ENCODE peak calls at places on chromosomes 16 and 17, in six cellular contexts. K is OCI-LY7, N is PC-3, M is neural progenitor cell, I is MM.1S, P is hepatocyte. L is an unnamed sample.

GRCh38 chr16:11413907-11414595 is 68.8 kb downstream of the RMI2 start:
- DNase-seq in I (no peak), P (no peak), M (no peak), N (no peak), K (no peak), L (no peak)

GRCh38 chr17:2373179-2373578 is 27.7 kb downstream of the MNT start:
- DNase-seq in M (no peak), I (no peak), N (no peak), P (no peak), K (no peak), L (no peak)

GRCh38 chr17:32350662-32351418 is 883 bp downstream of the ZNF207 start:
- DNase-seq in I (peak), P (peak), N (peak), K (peak), M (peak), L (peak)

GRCh38 chr17:20116683-20117309 is 107.6 kb downstream of the SPECC1 start:
- DNase-seq in I (peak), K (peak), N (peak), P (peak), M (peak), L (peak)

GRCh38 chr17:76147211-76148014 is 6.4 kb upstream of the FOXJ1 start:
- DNase-seq in P (no peak), N (peak), I (no peak), M (no peak), K (peak), L (peak)

GRCh38 chr17:81898029-81898866 is 3.8 kb upstream of the NPB start:
- DNase-seq in I (no peak), K (no peak), M (no peak), P (no peak), N (peak), L (no peak)

GRCh38 chr17:3800362-3801042 is 486 bp downstream of the ITGAE start:
- DNase-seq in N (no peak), I (no peak), P (no peak), M (no peak), K (no peak), L (no peak)

GRCh38 chr17:40095944-40096791 is 4.2 kb downstream of the NR1D1 start:
- DNase-seq in M (no peak), P (no peak), N (no peak), K (peak), I (peak), L (no peak)

GRCh38 chr16:86576591-86577313 is 1.6 kb upstream of the FOXL1 start:
- DNase-seq in M (no peak), I (no peak), K (no peak), N (peak), P (no peak), L (peak)

GRCh38 chr16:11260596-11260966 is 4.6 kb upstream of the SOCS1 start:
- DNase-seq in N (no peak), I (no peak), M (no peak), K (no peak), P (no peak), L (peak)

DNA sequence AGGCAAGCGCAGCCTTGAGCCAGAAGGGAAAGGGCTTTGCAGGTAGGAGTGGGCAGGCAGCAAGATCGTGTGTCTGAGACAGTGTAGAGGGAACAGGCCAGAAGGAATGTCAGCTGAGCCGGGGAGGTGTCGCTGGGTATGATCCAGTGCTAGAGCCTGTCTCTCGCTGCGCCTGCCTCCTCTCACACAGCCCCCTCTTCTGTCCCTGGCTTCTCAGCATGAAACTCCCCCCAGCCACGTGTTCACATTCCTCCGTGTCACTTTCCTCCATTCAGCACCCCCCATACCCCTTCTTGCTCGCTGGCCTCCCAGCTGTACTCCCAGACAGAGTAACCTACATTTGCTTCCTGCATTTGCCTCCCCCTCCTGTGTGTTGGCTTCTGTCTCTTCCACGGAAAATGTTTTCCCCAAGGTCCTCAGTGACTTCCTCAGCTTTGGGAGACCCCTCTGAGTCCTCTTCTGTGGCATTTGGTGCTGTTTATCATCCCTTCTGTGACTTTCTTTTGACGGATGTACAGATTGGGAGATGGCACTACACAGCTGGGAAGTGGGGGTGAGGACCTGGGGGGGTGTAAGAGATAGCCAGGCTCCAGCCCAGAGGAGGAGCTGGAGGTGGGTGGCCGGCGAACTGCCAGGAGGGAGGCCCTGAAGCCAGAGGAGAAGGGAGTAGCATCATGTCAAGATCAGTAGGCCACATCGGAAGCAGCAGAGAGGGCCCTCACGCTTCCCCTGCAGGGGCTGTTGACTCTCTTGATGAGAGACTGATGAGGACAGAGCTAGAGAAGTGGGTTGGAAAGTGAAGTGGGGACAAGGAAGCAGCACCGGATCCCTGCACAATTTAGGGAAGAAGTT is 19.2 kb downstream of the SGF29 start:
- DNase-seq in N (no peak), K (no peak), I (no peak), P (peak), M (peak), L (peak)
- TF ChIP-seq CTCF in N (no peak), K (no peak), I (no peak), P (no peak), M (no peak), L (no peak)

GRCh38 chr16:83715217-83715920 is 92.4 kb upstream of the HSBP1 start:
- DNase-seq in P (no peak), K (no peak), M (no peak), I (no peak), N (no peak), L (no peak)

GRCh38 chr16:83717308-83717707 is 90.5 kb upstream of the HSBP1 start:
- DNase-seq in I (no peak), N (no peak), M (peak), K (no peak), P (no peak), L (peak)

GRCh38 chr16:83717814-83718213 is 90.0 kb upstream of the HSBP1 start:
- DNase-seq in M (no peak), K (no peak), I (no peak), P (no peak), N (no peak), L (no peak)

GRCh38 chr16:83714286-83714685 is 93.5 kb upstream of the HSBP1 start:
- DNase-seq in I (no peak), K (no peak), M (no peak), P (no peak), N (no peak), L (no peak)

GRCh38 chr16:83713597-83713996 is 94.2 kb upstream of the HSBP1 start:
- DNase-seq in I (peak), K (peak), N (no peak), M (no peak), P (no peak), L (peak)
- H3K27ac ChIP-seq in I (no peak), K (no peak), N (no peak), M (no peak), P (no peak), L (no peak)

GRCh38 chr17:68462381-68463210 is 5.3 kb upstream of the WIPI1 start:
- DNase-seq in I (peak), K (peak), P (peak), N (peak), M (peak), L (peak)

GRCh38 chr17:68460715-68461114 is 3.4 kb upstream of the WIPI1 start:
- DNase-seq in M (no peak), P (no peak), I (peak), K (peak), N (no peak), L (no peak)

GRCh38 chr17:68460096-68460495 is 2.8 kb upstream of the WIPI1 start:
- DNase-seq in P (no peak), M (no peak), I (no peak), N (no peak), K (no peak), L (no peak)

GRCh38 chr17:68461122-68461539 is 3.8 kb upstream of the WIPI1 start:
- DNase-seq in I (no peak), K (peak), P (no peak), M (no peak), N (no peak), L (no peak)

GRCh38 chr17:68461589-68461988 is 4.3 kb upstream of the WIPI1 start:
- DNase-seq in P (no peak), M (no peak), N (no peak), I (peak), K (peak), L (peak)
- TF ChIP-seq EZH2phosphoT487 in P (no peak), M (no peak), N (no peak), I (no peak), K (no peak), L (no peak)

DNA sequence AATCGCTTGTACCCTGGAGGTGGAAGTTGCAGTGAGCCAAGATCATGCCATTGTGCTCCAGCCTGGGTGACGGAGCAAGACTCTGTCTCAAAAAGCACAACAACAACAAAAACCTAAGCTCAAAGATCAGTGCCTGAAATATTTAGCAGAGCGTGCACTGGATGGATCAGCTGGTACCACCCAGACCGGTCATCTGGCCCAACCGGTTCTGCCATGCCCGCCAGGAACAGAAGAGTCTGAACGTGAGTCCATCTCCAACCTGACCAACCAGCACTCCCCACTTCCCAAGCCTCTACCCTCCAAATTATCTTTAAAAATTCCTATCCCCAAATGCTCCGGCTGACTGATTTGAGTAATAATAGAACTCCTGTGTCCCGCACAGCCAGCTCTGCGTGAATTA is 1.5 kb upstream of the UQCC4 start:
- DNase-seq in N (no peak), P (no peak), I (no peak), K (no peak), M (no peak), L (no peak)
- TF ChIP-seq CTCF in N (no peak), P (no peak), I (no peak), K (no peak), M (no peak), L (no peak)

DNA sequence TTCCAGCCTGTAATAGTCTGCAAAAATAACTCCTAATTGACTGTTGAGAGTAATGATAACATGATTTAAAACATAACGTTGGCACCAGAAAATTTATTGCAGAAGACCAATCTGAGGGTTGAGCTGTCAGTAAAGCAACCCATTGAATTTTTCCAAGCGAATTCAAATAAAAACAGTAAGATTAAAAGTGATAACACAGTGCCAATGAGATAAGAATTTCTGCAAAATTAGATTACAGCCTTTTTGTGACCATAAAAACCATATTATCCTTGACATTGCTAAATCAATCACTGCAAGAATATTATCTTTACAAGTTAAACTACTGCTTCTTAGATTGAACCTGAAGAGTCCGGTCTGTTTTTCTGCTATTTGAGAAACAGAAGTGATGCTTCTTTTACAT is 341.4 kb downstream of the CDH11 start:
- DNase-seq in P (no peak), M (no peak), I (no peak), N (no peak), K (no peak), L (no peak)
- H3K27ac ChIP-seq in P (no peak), M (no peak), I (no peak), N (no peak), K (no peak), L (no peak)

GRCh38 chr17:50872710-50873424 is 6.7 kb upstream of the TOB1 start:
- DNase-seq in N (no peak), I (peak), M (no peak), K (no peak), P (no peak), L (no peak)
- TF ChIP-seq EZH2phosphoT487 in N (no peak), I (no peak), M (no peak), K (no peak), P (no peak), L (no peak)

GRCh38 chr17:55237268-55237667 is 27.5 kb upstream of the HLF start:
- DNase-seq in N (no peak), M (no peak), K (peak), I (peak), P (no peak), L (no peak)
- TF ChIP-seq CTCF in N (no peak), M (no peak), K (no peak), I (no peak), P (no peak), L (no peak)

GRCh38 chr17:18301081-18301480 is 13.7 kb downstream of the TOP3A start:
- DNase-seq in K (no peak), P (no peak), M (no peak), I (no peak), N (no peak), L (no peak)
- H3K27ac ChIP-seq in K (no peak), P (no peak), M (no peak), I (no peak), N (peak), L (no peak)

DNA sequence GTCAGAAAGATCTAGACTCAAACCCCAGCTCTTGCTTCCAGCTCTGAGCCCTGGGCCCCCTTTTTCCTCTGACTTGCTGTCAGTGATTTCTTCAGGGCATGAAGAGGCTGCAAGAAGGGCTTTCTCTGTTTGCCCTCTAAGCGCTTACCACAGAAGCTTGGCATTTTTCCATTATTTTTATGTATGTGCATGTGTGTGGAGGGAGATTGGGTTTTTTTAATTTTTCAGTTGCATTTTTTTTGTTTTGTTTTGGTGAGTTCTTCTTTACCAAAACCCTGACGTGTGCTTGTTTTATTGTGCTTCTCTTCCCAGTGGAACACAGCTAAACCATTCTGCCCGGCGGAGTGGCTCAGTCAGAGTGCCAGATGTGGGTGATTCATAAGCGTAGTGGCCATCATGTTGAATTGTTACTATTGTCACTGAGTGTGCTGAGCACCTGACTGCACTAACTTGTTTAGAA is 110.1 kb downstream of the GNAO1 start:
- DNase-seq in I (no peak), M (no peak), P (no peak), K (no peak), N (peak), L (no peak)
- TF ChIP-seq EZH2phosphoT487 in I (no peak), M (no peak), P (no peak), K (no peak), N (no peak), L (no peak)

DNA sequence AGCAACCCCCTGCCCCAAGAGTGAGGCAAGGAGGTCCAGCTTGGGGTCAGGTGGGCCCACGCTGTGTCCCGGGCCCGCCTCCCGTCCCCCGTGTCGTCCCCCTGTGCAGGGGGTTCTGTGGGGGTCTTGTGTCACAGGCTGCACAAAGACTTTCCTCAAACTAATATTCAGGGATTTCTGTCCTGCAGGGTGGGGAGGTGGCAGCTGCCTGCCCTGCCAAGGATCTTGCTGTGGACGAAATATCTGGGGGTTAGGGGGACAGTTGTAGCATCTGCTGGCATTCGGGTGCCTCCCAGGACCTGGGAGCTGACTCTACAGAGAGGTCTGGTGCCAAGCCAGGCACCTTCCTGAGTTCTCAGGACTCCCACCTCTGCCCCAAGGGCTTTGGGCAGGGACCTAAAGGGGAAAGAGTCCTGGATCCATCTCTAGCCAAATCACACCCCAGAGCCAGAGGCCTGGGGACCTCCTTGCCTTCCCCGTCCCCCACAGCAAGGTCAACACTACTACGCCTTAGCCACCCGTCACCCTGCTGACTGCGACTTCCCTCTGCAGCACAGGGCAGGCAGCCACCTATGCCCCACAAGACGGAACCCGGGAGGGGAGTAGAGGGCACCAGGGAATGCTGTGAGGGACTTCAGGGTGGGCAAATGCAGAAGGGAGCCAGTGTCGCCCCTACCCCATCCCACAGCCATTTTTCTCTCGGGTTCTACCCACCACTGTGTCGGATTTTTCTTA is 59.3 kb downstream of the TMEM132E start:
- DNase-seq in M (no peak), I (no peak), P (no peak), K (no peak), N (no peak), L (no peak)
- TF ChIP-seq CTCF in M (peak), I (no peak), P (no peak), K (peak), N (no peak), L (no peak)

L was measured in GM23338.